ENCODE peak calls at places on chromosomes 3 and 15, in eight cellular contexts. H, X, L, F, N, B, W and G are unnamed samples.

GRCh38 chr3:14435175-14436011 is 33.0 kb downstream of the SLC6A6 start:
- DNase-seq in H (no peak), X (peak), L (peak), F (no peak), N (no peak), B (no peak), W (no peak), G (peak)

GRCh38 chr3:48057521-48057920 is 41.3 kb upstream of the MAP4 start:
- DNase-seq in H (no peak), X (no peak), L (no peak), F (no peak), N (no peak), B (peak), W (no peak), G (no peak)

GRCh38 chr3:194137314-194138097 is 1.6 kb downstream of the HES1 start:
- DNase-seq in H (no peak), X (peak), L (peak), F (peak), N (peak), B (peak), W (no peak), G (peak)

GRCh38 chr3:105957722-105958121 is 88.9 kb upstream of the CBLB start:
- DNase-seq in H (peak), X (no peak), L (no peak), F (peak), N (no peak), B (peak), W (no peak), G (no peak)

GRCh38 chr3:138567403-138567802 is 26.7 kb downstream of the CEP70 start:
- DNase-seq in H (no peak), X (no peak), L (no peak), F (no peak), N (no peak), B (no peak), W (no peak), G (no peak)

GRCh38 chr3:123159926-123160635 is 41.7 kb upstream of the SEC22A start:
- DNase-seq in H (no peak), X (no peak), L (no peak), F (peak), N (no peak), B (peak), W (no peak), G (no peak)

GRCh38 chr3:127749361-127749760 is 73.0 kb downstream of the MGLL start:
- DNase-seq in H (no peak), X (no peak), L (no peak), F (no peak), N (no peak), B (no peak), W (no peak), G (no peak)

GRCh38 chr15:77869021-77869895 is 208.3 kb downstream of the TBC1D2B start:
- DNase-seq in H (no peak), X (no peak), L (no peak), F (no peak), N (no peak), B (no peak), W (no peak), G (peak)

GRCh38 chr3:32355892-32356291 is 35.8 kb upstream of the CMTM7 start:
- DNase-seq in H (no peak), X (no peak), L (no peak), F (no peak), N (no peak), B (no peak), W (no peak), G (no peak)

GRCh38 chr3:100141576-100141975 is 27.3 kb upstream of the FILIP1L start:
- DNase-seq in H (no peak), X (no peak), L (no peak), F (no peak), N (no peak), B (no peak), W (no peak), G (no peak)

GRCh38 chr15:78018968-78019644 is 58.4 kb downstream of the TBC1D2B start:
- DNase-seq in H (no peak), X (no peak), L (no peak), F (no peak), N (no peak), B (no peak), W (no peak), G (no peak)

GRCh38 chr3:150105886-150106612 is 135.4 kb upstream of the PFN2 start:
- DNase-seq in H (no peak), X (no peak), L (no peak), F (no peak), N (no peak), B (no peak), W (no peak), G (no peak)

GRCh38 chr3:197430502-197430901 is 125.3 kb downstream of the BDH1 start:
- DNase-seq in H (no peak), X (no peak), L (no peak), F (no peak), N (no peak), B (peak), W (no peak), G (no peak)

GRCh38 chr3:49673715-49674490 is at the start of gene APEH:
- DNase-seq in H (peak), X (peak), L (peak), F (peak), N (peak), B (peak), W (peak), G (peak)

GRCh38 chr3:66469220-66469640 is 31.6 kb downstream of the LRIG1 start:
- DNase-seq in H (no peak), X (no peak), L (no peak), F (no peak), N (no peak), B (peak), W (no peak), G (no peak)

GRCh38 chr3:29240248-29240647 is 40.6 kb upstream of the RBMS3 start:
- DNase-seq in H (no peak), X (no peak), L (no peak), F (peak), N (no peak), B (peak), W (no peak), G (no peak)

GRCh38 chr3:152610621-152611020 is 224.3 kb upstream of the P2RY1 start:
- DNase-seq in H (no peak), X (no peak), L (no peak), F (no peak), N (no peak), B (no peak), W (no peak), G (no peak)

GRCh38 chr3:36362973-36363372 is 17.3 kb upstream of the STAC start:
- DNase-seq in H (no peak), X (no peak), L (no peak), F (peak), N (no peak), B (peak), W (no peak), G (peak)